ENCODE peak calls at places on chromosome 15, in six cellular contexts. W is kidney; C is dorsolateral prefrontal cortex; M is NCI-H1092; J is activated CD4-positive, alpha-beta T cell treated with anti-CD3 and anti-CD28 coated beads for 24 hours; F is KG1. H is an unnamed sample.

GRCh38 chr15:100201376-100202280 is 140.1 kb downstream of the ADAMTS17 start:
- DNase-seq in W (no peak), C (no peak), M (no peak), J (no peak), F (no peak), H (peak)

GRCh38 chr15:60781211-60781713 is 302.3 kb upstream of the ICE2 start:
- DNase-seq in W (peak), C (no peak), M (no peak), J (no peak), F (no peak), H (no peak)

GRCh38 chr15:73437541-73438109 is 5.3 kb upstream of the REC114 start:
- DNase-seq in W (no peak), C (no peak), M (no peak), J (no peak), F (no peak), H (no peak)

GRCh38 chr15:101056366-101057334 is 137.5 kb downstream of the LRRK1 start:
- DNase-seq in W (peak), C (peak), M (no peak), J (no peak), F (no peak), H (peak)

GRCh38 chr15:58962662-58963565 is 24.5 kb upstream of the RNF111 start:
- DNase-seq in W (no peak), C (no peak), M (no peak), J (no peak), F (no peak), H (no peak)

GRCh38 chr15:77993374-77993911 is 84.1 kb downstream of the TBC1D2B start:
- DNase-seq in W (no peak), C (peak), M (no peak), J (no peak), F (no peak), H (no peak)

GRCh38 chr15:34514251-34514760 is 69.1 kb downstream of the GOLGA8B start:
- DNase-seq in W (peak), C (no peak), M (no peak), J (no peak), F (no peak), H (no peak)

GRCh38 chr15:95556866-95557225 is 773.7 kb upstream of the NR2F2 start:
- DNase-seq in W (no peak), C (no peak), M (no peak), J (no peak), F (no peak), H (no peak)

GRCh38 chr15:57410373-57410772 is 34.1 kb downstream of the CGNL1 start:
- DNase-seq in W (no peak), C (no peak), M (no peak), J (no peak), F (no peak), H (no peak)

GRCh38 chr15:55348281-55348778 is 29.3 kb downstream of the PIGB start:
- DNase-seq in W (no peak), C (no peak), M (no peak), J (no peak), F (no peak), H (no peak)

GRCh38 chr15:31175484-31175883 is 74.0 kb upstream of the TRPM1 start:
- DNase-seq in W (no peak), C (no peak), M (no peak), J (no peak), F (no peak), H (no peak)

GRCh38 chr15:45179221-45179985 is 8.4 kb downstream of the SHF start:
- DNase-seq in W (no peak), C (no peak), M (no peak), J (peak), F (no peak), H (no peak)

GRCh38 chr15:53072077-53072476 is 281.9 kb upstream of the ONECUT1 start:
- DNase-seq in W (no peak), C (peak), M (peak), J (no peak), F (peak), H (peak)

GRCh38 chr15:87827126-87827525 is 429.4 kb downstream of the NTRK3 start:
- DNase-seq in W (no peak), C (no peak), M (no peak), J (no peak), F (no peak), H (no peak)

GRCh38 chr15:95663156-95663831 is 667.2 kb upstream of the NR2F2 start:
- DNase-seq in W (no peak), C (no peak), M (no peak), J (no peak), F (no peak), H (no peak)

GRCh38 chr15:38085104-38085503 is 150.7 kb downstream of the TMCO5A start:
- DNase-seq in W (no peak), C (no peak), M (no peak), J (no peak), F (no peak), H (no peak)

GRCh38 chr15:68186671-68187397 is 18.3 kb downstream of the CALML4 start:
- DNase-seq in W (no peak), C (no peak), M (no peak), J (no peak), F (no peak), H (no peak)

GRCh38 chr15:61888074-61888780 is 172.0 kb downstream of the VPS13C start:
- DNase-seq in W (no peak), C (no peak), M (no peak), J (no peak), F (no peak), H (no peak)

GRCh38 chr15:29139540-29140459 is 129.8 kb downstream of the NSMCE3 start:
- DNase-seq in W (peak), C (peak), M (peak), J (peak), F (no peak), H (peak)

GRCh38 chr15:52093539-52094502 is 18.8 kb downstream of the BCL2L10 start:
- DNase-seq in W (no peak), C (no peak), M (no peak), J (no peak), F (no peak), H (peak)

GRCh38 chr15:85708402-85708932 is 86.3 kb downstream of the KLHL25 start:
- DNase-seq in W (no peak), C (no peak), M (no peak), J (no peak), F (no peak), H (no peak)

GRCh38 chr15:33242669-33243191 is 48.2 kb upstream of the FMN1 start:
- DNase-seq in W (no peak), C (no peak), M (no peak), J (no peak), F (no peak), H (no peak)

GRCh38 chr15:99997112-99997651 is 263.9 kb upstream of the LYSMD4 start:
- DNase-seq in W (peak), C (peak), M (no peak), J (no peak), F (no peak), H (peak)

GRCh38 chr15:88223099-88223498 is 33.4 kb downstream of the NTRK3 start:
- DNase-seq in W (no peak), C (no peak), M (no peak), J (no peak), F (no peak), H (no peak)

GRCh38 chr15:61749169-61749568 is 311.1 kb downstream of the VPS13C start:
- DNase-seq in W (no peak), C (no peak), M (no peak), J (no peak), F (no peak), H (peak)

GRCh38 chr15:78216276-78217229 is 17.8 kb downstream of the ACSBG1 start:
- DNase-seq in W (peak), C (no peak), M (no peak), J (no peak), F (no peak), H (peak)

GRCh38 chr15:64090527-64090926 is 3.1 kb downstream of the CIAO2A start:
- DNase-seq in W (no peak), C (no peak), M (no peak), J (no peak), F (no peak), H (no peak)

GRCh38 chr15:68586274-68586961 is 7.6 kb downstream of the CORO2B start:
- DNase-seq in W (no peak), C (no peak), M (no peak), J (no peak), F (no peak), H (no peak)

GRCh38 chr15:60557157-60557556 is 78.2 kb upstream of the ICE2 start:
- DNase-seq in W (no peak), C (no peak), M (no peak), J (no peak), F (no peak), H (no peak)

H was measured in RWPE2.